ENCODE peak calls at places on chromosome 10, in six cellular contexts. W is Peyer's patch, C is NB4, V is body of pancreas, K is uterus, P is IMR-90. B is an unnamed sample.

GRCh38 chr10:3782456-3783312 is 2.3 kb downstream of the KLF6 start:
- DNase-seq in W (peak; percentile 65), C (peak; percentile 94), V (peak; percentile 64), K (peak; percentile 82), P (peak; percentile 96), B (peak; percentile 93)

GRCh38 chr10:119768455-119769094 is 42.7 kb downstream of the INPP5F start:
- DNase-seq in W (no peak), C (no peak), V (no peak), K (peak; percentile 31), P (peak; percentile 22), B (no peak)

GRCh38 chr10:100879741-100880360 is 32.9 kb upstream of the SLF2 start:
- DNase-seq in W (no peak), C (no peak), V (no peak), K (no peak), P (no peak), B (no peak)

GRCh38 chr10:133154411-133154810 is 5.6 kb upstream of the KNDC1 start:
- DNase-seq in W (no peak), C (no peak), V (no peak), K (no peak), P (no peak), B (no peak)

GRCh38 chr10:129329375-129330040 is 137.5 kb upstream of the MGMT start:
- DNase-seq in W (no peak), C (no peak), V (no peak), K (no peak), P (no peak), B (no peak)

GRCh38 chr10:14173706-14174594 is 156.8 kb downstream of the FRMD4A start:
- DNase-seq in W (no peak), C (no peak), V (no peak), K (no peak), P (peak; percentile 21), B (no peak)

GRCh38 chr10:127309609-127310008 is 113.2 kb upstream of the INSYN2A start:
- DNase-seq in W (no peak), C (no peak), V (no peak), K (no peak), P (peak; percentile 43), B (no peak)

GRCh38 chr10:77245953-77246352 is 391.7 kb downstream of the KCNMA1 start:
- DNase-seq in W (no peak), C (peak; percentile 96), V (no peak), K (peak; percentile 59), P (peak; percentile 51), B (no peak)

GRCh38 chr10:69318087-69318996 is 40.0 kb downstream of the HK1 start:
- DNase-seq in W (peak; percentile 94), C (peak; percentile 90), V (peak; percentile 85), K (peak; percentile 81), P (peak; percentile 77), B (peak; percentile 86)

GRCh38 chr10:79070091-79070610 is 1.4 kb downstream of the ZMIZ1 start:
- DNase-seq in W (peak; percentile 81), C (no peak), V (peak; percentile 57), K (no peak), P (no peak), B (no peak)

GRCh38 chr10:72320676-72321247 is 34.0 kb downstream of the DNAJB12 start:
- DNase-seq in W (peak; percentile 58), C (peak; percentile 100), V (peak; percentile 65), K (peak; percentile 93), P (peak; percentile 99), B (peak; percentile 95)

GRCh38 chr10:68105820-68106219 is 3.5 kb upstream of the MYPN start:
- DNase-seq in W (no peak), C (no peak), V (no peak), K (no peak), P (peak; percentile 78), B (no peak)

GRCh38 chr10:75972494-75973276 is 541.3 kb downstream of the LRMDA start:
- DNase-seq in W (no peak), C (no peak), V (no peak), K (peak; percentile 72), P (peak; percentile 52), B (no peak)

GRCh38 chr10:72793752-72794151 is 99.8 kb upstream of the OIT3 start:
- DNase-seq in W (no peak), C (no peak), V (no peak), K (no peak), P (no peak), B (no peak)

GRCh38 chr10:60944159-60944909 is at the start of gene RHOBTB1:
- DNase-seq in W (peak; percentile 84), C (no peak), V (peak; percentile 83), K (peak; percentile 81), P (peak; percentile 83), B (peak; percentile 54)

GRCh38 chr10:15725603-15726002 is 5.9 kb upstream of the ITGA8 start:
- DNase-seq in W (no peak), C (peak; percentile 41), V (no peak), K (peak; percentile 31), P (peak; percentile 67), B (no peak)

GRCh38 chr10:83896219-83896618 is 243.1 kb upstream of the GHITM start:
- DNase-seq in W (no peak), C (no peak), V (no peak), K (no peak), P (no peak), B (no peak)

GRCh38 chr10:62860946-62861345 is 44.8 kb upstream of the EGR2 start:
- DNase-seq in W (no peak), C (peak; percentile 93), V (no peak), K (no peak), P (no peak), B (no peak)

GRCh38 chr10:61662794-61663259 is at the start of gene CABCOCO1:
- DNase-seq in W (peak; percentile 62), C (no peak), V (peak; percentile 39), K (peak; percentile 47), P (peak; percentile 32), B (no peak)

DNA sequence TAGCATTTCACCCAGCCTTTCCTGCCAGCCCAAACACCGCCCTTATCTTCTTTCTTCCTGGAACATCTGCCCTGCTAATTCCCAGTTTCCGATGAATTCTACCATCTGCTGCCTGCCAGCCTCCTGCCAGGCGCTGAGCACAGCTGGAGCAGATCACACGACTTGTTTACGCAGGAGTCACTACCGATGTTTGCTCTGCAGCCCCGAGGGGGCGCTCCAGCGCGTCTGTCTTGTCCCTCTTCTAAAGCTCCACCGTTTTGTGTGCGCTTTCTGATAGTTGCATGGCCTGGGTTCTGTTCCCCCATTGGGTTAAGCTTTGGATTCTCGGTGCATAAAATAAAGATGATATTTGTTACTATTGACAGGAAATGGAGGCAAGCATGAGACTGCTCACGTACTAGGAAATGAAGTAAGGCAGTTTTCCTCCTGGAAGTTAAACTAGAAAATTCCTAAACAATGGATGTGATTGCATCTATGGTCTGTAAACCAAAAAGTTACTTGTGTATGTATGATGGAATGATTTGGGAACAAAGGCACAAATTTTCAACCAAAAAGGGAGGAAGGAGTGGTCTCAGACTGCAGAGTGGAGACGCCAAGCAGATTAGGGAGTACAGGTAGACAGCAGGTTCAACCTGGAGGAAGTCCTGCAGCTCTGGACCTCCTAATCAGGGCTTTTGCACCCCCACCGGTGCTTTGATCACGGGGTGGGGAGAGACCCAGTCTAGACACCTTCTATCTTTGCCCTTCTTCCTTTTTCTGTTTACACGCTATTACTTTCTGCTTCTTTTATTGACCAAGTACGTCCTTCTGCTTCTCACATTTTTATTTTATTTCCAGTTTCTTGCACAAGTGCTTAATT is 2.2 kb upstream of the RBM17 start:
- DNase-seq in W (peak; percentile 89), C (peak; percentile 85), V (peak; percentile 93), K (peak; percentile 88), P (peak; percentile 85), B (peak; percentile 98)
- TF ChIP-seq CTCF in W (peak; percentile 81), C (peak; percentile 75), V (peak; percentile 88), K (peak; percentile 81), P (peak; percentile 85), B (no peak)

GRCh38 chr10:35182631-35183510 is 56.2 kb downstream of the CREM start:
- DNase-seq in W (no peak), C (no peak), V (no peak), K (no peak), P (no peak), B (no peak)

GRCh38 chr10:35184527-35185171 is 58.0 kb downstream of the CREM start:
- DNase-seq in W (no peak), C (no peak), V (no peak), K (no peak), P (no peak), B (no peak)

GRCh38 chr10:35188954-35189353 is 62.3 kb downstream of the CREM start:
- DNase-seq in W (no peak), C (no peak), V (no peak), K (no peak), P (no peak), B (no peak)

DNA sequence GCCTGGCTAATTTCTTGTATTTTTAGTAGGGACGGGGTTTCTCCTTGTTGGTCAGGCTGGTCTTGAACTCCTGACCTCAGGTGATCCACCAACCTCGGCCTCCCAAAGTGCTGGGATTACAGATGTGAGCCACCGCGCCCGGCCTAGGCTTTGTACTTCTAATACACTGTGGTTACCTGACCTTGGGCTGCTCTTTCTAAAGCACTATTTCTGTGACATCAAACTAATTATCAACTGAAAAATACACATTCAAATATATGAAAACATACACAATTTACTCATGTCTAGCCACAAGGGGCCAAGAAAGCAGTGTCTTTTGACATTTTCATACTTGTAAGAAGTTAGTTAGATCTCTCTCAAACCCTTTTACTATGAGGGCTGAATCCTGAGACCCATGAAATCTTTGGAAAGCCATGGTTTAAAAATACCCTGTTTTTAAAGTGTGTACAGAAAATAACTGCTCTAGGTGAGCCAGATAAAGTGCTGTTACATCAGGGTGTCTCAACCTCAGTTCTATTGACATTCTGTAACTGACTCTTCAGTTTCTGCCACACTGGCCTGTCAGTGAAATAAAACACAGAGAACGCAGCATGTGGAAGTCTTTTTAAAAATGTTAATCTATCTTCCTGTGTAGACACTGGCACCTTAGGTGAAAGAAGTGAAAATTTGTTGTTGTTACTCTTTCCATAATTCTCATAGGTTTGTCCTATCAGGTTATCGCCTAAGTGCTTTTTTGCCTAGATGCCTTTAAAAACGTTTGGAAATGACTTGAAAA is 58.8 kb downstream of the CREM start:
- DNase-seq in W (no peak), C (no peak), V (no peak), K (no peak), P (no peak), B (no peak)
- TF ChIP-seq POLR2A in W (no peak), C (no peak), V (no peak), K (no peak), P (no peak), B (no peak)

DNA sequence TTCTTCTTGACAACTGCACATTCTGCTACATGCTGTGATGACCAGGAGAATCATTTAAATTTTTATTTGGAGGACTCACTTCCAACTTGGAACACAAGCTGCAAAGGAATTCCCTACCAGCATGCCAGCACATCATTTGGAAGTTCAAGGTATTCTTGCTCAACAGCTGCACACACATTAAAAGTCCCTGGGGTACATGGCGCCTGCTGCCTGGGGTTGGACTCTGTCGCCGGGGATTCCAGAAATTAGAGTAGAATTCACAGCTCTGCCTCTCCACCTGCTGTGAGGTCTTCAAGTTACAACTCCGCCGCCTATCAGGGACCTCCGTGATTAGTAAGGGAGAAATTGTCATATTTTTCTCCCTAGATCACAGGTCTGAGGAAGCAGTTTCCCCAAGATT is 1.1 kb downstream of the ZNF32 start:
- DNase-seq in W (no peak), C (peak; percentile 8), V (no peak), K (no peak), P (no peak), B (no peak)
- H3K4me3 ChIP-seq in W (no peak overlapping the region), C (peak overlapping the region; percentile 55), V (no peak overlapping the region), K (peak overlapping the region; percentile 89), P (no peak overlapping the region), B (no peak overlapping the region)

GRCh38 chr10:106728232-106728631 is 436.3 kb downstream of the SORCS1 start:
- DNase-seq in W (no peak), C (no peak), V (no peak), K (no peak), P (no peak), B (no peak)

GRCh38 chr10:106727170-106727569 is 437.3 kb downstream of the SORCS1 start:
- DNase-seq in W (no peak), C (no peak), V (no peak), K (no peak), P (no peak), B (no peak)

GRCh38 chr10:106722524-106722923 is 442.0 kb downstream of the SORCS1 start:
- DNase-seq in W (no peak), C (no peak), V (no peak), K (no peak), P (no peak), B (no peak)
- TF ChIP-seq CTCF in W (no peak), C (no peak), V (peak; percentile 24), K (no peak), P (no peak), B (no peak)

B was measured in lower leg skin.